ENCODE peak calls at places on chromosomes 11 and 22, in nine cellular contexts. One of them, this sample, is unnamed.

GRCh38 chr11:123431619-123432018 is 1.6 kb downstream of the GRAMD1B start:
- DNase-seq in foreskin keratinocyte: no peak
- DNase-seq in T-cell: no peak
- DNase-seq in A549: peak
- DNase-seq in lower lobe of right lung: no peak
- DNase-seq in stimulated activated CD4-positive, alpha-beta T cell treated with anti-CD3 and anti-CD28 coated beads, Interleukin-1b, Interleukin-23, amount 100 ng/mL, for 24 hours: no peak
- DNase-seq in CD8-positive, alpha-beta memory T cell: no peak
- DNase-seq in fibroblast of lung: no peak
- DNase-seq in astrocyte of the cerebellum: no peak
- DNase-seq in this sample: no peak

GRCh38 chr11:118792642-118793124 is 1.7 kb upstream of the DDX6 start:
- DNase-seq in CD8-positive, alpha-beta memory T cell: peak
- DNase-seq in astrocyte of the cerebellum: peak
- DNase-seq in T-cell: peak
- DNase-seq in lower lobe of right lung: peak
- DNase-seq in A549: peak
- DNase-seq in fibroblast of lung: peak
- DNase-seq in stimulated activated CD4-positive, alpha-beta T cell treated with anti-CD3 and anti-CD28 coated beads, Interleukin-1b, Interleukin-23, amount 100 ng/mL, for 24 hours: peak
- DNase-seq in foreskin keratinocyte: peak
- DNase-seq in this sample: peak

GRCh38 chr11:15818132-15818842 is 538.1 kb downstream of the SOX6 start:
- DNase-seq in T-cell: no peak
- DNase-seq in fibroblast of lung: peak
- DNase-seq in A549: no peak
- DNase-seq in CD8-positive, alpha-beta memory T cell: no peak
- DNase-seq in lower lobe of right lung: no peak
- DNase-seq in foreskin keratinocyte: no peak
- DNase-seq in stimulated activated CD4-positive, alpha-beta T cell treated with anti-CD3 and anti-CD28 coated beads, Interleukin-1b, Interleukin-23, amount 100 ng/mL, for 24 hours: no peak
- DNase-seq in astrocyte of the cerebellum: no peak
- DNase-seq in this sample: no peak

GRCh38 chr22:40202225-40202944 is 24.7 kb downstream of the TNRC6B start:
- DNase-seq in lower lobe of right lung: no peak
- DNase-seq in foreskin keratinocyte: no peak
- DNase-seq in stimulated activated CD4-positive, alpha-beta T cell treated with anti-CD3 and anti-CD28 coated beads, Interleukin-1b, Interleukin-23, amount 100 ng/mL, for 24 hours: no peak
- DNase-seq in A549: no peak
- DNase-seq in fibroblast of lung: no peak
- DNase-seq in astrocyte of the cerebellum: no peak
- DNase-seq in CD8-positive, alpha-beta memory T cell: no peak
- DNase-seq in T-cell: no peak
- DNase-seq in this sample: no peak

GRCh38 chr11:13781153-13781552 is 112.7 kb downstream of the FAR1 start:
- DNase-seq in fibroblast of lung: no peak
- DNase-seq in CD8-positive, alpha-beta memory T cell: no peak
- DNase-seq in astrocyte of the cerebellum: no peak
- DNase-seq in T-cell: no peak
- DNase-seq in lower lobe of right lung: no peak
- DNase-seq in stimulated activated CD4-positive, alpha-beta T cell treated with anti-CD3 and anti-CD28 coated beads, Interleukin-1b, Interleukin-23, amount 100 ng/mL, for 24 hours: no peak
- DNase-seq in A549: no peak
- DNase-seq in foreskin keratinocyte: peak
- DNase-seq in this sample: no peak

GRCh38 chr11:20639688-20640087 is 29.7 kb upstream of the NELL1 start:
- DNase-seq in stimulated activated CD4-positive, alpha-beta T cell treated with anti-CD3 and anti-CD28 coated beads, Interleukin-1b, Interleukin-23, amount 100 ng/mL, for 24 hours: no peak
- DNase-seq in astrocyte of the cerebellum: no peak
- DNase-seq in lower lobe of right lung: no peak
- DNase-seq in CD8-positive, alpha-beta memory T cell: no peak
- DNase-seq in foreskin keratinocyte: no peak
- DNase-seq in T-cell: no peak
- DNase-seq in fibroblast of lung: no peak
- DNase-seq in A549: no peak
- DNase-seq in this sample: no peak

GRCh38 chr11:87832216-87832615 is 343.0 kb downstream of the RAB38 start:
- DNase-seq in A549: no peak
- DNase-seq in T-cell: no peak
- DNase-seq in CD8-positive, alpha-beta memory T cell: no peak
- DNase-seq in fibroblast of lung: no peak
- DNase-seq in lower lobe of right lung: no peak
- DNase-seq in foreskin keratinocyte: no peak
- DNase-seq in astrocyte of the cerebellum: no peak
- DNase-seq in stimulated activated CD4-positive, alpha-beta T cell treated with anti-CD3 and anti-CD28 coated beads, Interleukin-1b, Interleukin-23, amount 100 ng/mL, for 24 hours: no peak
- DNase-seq in this sample: no peak

GRCh38 chr22:17774206-17774927 is at the start of gene BID:
- DNase-seq in A549: no peak
- DNase-seq in T-cell: peak
- DNase-seq in lower lobe of right lung: peak
- DNase-seq in CD8-positive, alpha-beta memory T cell: peak
- DNase-seq in stimulated activated CD4-positive, alpha-beta T cell treated with anti-CD3 and anti-CD28 coated beads, Interleukin-1b, Interleukin-23, amount 100 ng/mL, for 24 hours: no peak
- DNase-seq in fibroblast of lung: peak
- DNase-seq in astrocyte of the cerebellum: no peak
- DNase-seq in foreskin keratinocyte: no peak
- DNase-seq in this sample: no peak

GRCh38 chr11:73999581-74000306 is 9.1 kb downstream of the UCP3 start:
- DNase-seq in CD8-positive, alpha-beta memory T cell: no peak
- DNase-seq in lower lobe of right lung: no peak
- DNase-seq in astrocyte of the cerebellum: no peak
- DNase-seq in T-cell: no peak
- DNase-seq in foreskin keratinocyte: no peak
- DNase-seq in stimulated activated CD4-positive, alpha-beta T cell treated with anti-CD3 and anti-CD28 coated beads, Interleukin-1b, Interleukin-23, amount 100 ng/mL, for 24 hours: no peak
- DNase-seq in fibroblast of lung: no peak
- DNase-seq in A549: no peak
- DNase-seq in this sample: no peak

GRCh38 chr11:131690362-131690761 is 319.9 kb downstream of the NTM start:
- DNase-seq in CD8-positive, alpha-beta memory T cell: no peak
- DNase-seq in T-cell: no peak
- DNase-seq in A549: no peak
- DNase-seq in foreskin keratinocyte: no peak
- DNase-seq in fibroblast of lung: no peak
- DNase-seq in lower lobe of right lung: no peak
- DNase-seq in stimulated activated CD4-positive, alpha-beta T cell treated with anti-CD3 and anti-CD28 coated beads, Interleukin-1b, Interleukin-23, amount 100 ng/mL, for 24 hours: no peak
- DNase-seq in astrocyte of the cerebellum: no peak
- DNase-seq in this sample: no peak

GRCh38 chr11:116457336-116458007 is 315.3 kb downstream of the BUD13 start:
- DNase-seq in astrocyte of the cerebellum: no peak
- DNase-seq in A549: no peak
- DNase-seq in CD8-positive, alpha-beta memory T cell: no peak
- DNase-seq in stimulated activated CD4-positive, alpha-beta T cell treated with anti-CD3 and anti-CD28 coated beads, Interleukin-1b, Interleukin-23, amount 100 ng/mL, for 24 hours: no peak
- DNase-seq in fibroblast of lung: no peak
- DNase-seq in T-cell: no peak
- DNase-seq in lower lobe of right lung: no peak
- DNase-seq in foreskin keratinocyte: no peak
- DNase-seq in this sample: no peak

GRCh38 chr11:4626207-4627105 is 10.8 kb upstream of the OR51D1 start:
- DNase-seq in lower lobe of right lung: no peak
- DNase-seq in CD8-positive, alpha-beta memory T cell: peak
- DNase-seq in T-cell: peak
- DNase-seq in foreskin keratinocyte: peak
- DNase-seq in astrocyte of the cerebellum: peak
- DNase-seq in A549: peak
- DNase-seq in stimulated activated CD4-positive, alpha-beta T cell treated with anti-CD3 and anti-CD28 coated beads, Interleukin-1b, Interleukin-23, amount 100 ng/mL, for 24 hours: peak
- DNase-seq in fibroblast of lung: peak
- DNase-seq in this sample: no peak

GRCh38 chr11:72755794-72756285 is 3.6 kb upstream of the ARAP1 start:
- DNase-seq in astrocyte of the cerebellum: no peak
- DNase-seq in fibroblast of lung: no peak
- DNase-seq in stimulated activated CD4-positive, alpha-beta T cell treated with anti-CD3 and anti-CD28 coated beads, Interleukin-1b, Interleukin-23, amount 100 ng/mL, for 24 hours: no peak
- DNase-seq in CD8-positive, alpha-beta memory T cell: no peak
- DNase-seq in T-cell: no peak
- DNase-seq in lower lobe of right lung: no peak
- DNase-seq in A549: no peak
- DNase-seq in foreskin keratinocyte: no peak
- DNase-seq in this sample: no peak

GRCh38 chr11:103338621-103339484 is 229.6 kb downstream of the DYNC2H1 start:
- DNase-seq in foreskin keratinocyte: no peak
- DNase-seq in CD8-positive, alpha-beta memory T cell: no peak
- DNase-seq in A549: no peak
- DNase-seq in fibroblast of lung: peak
- DNase-seq in T-cell: no peak
- DNase-seq in astrocyte of the cerebellum: no peak
- DNase-seq in lower lobe of right lung: no peak
- DNase-seq in stimulated activated CD4-positive, alpha-beta T cell treated with anti-CD3 and anti-CD28 coated beads, Interleukin-1b, Interleukin-23, amount 100 ng/mL, for 24 hours: no peak
- DNase-seq in this sample: no peak

GRCh38 chr11:32173435-32173834 is 82.6 kb downstream of the RCN1 start:
- DNase-seq in fibroblast of lung: peak
- DNase-seq in foreskin keratinocyte: no peak
- DNase-seq in T-cell: no peak
- DNase-seq in A549: peak
- DNase-seq in stimulated activated CD4-positive, alpha-beta T cell treated with anti-CD3 and anti-CD28 coated beads, Interleukin-1b, Interleukin-23, amount 100 ng/mL, for 24 hours: peak
- DNase-seq in CD8-positive, alpha-beta memory T cell: no peak
- DNase-seq in lower lobe of right lung: peak
- DNase-seq in astrocyte of the cerebellum: peak
- DNase-seq in this sample: peak

GRCh38 chr11:59208956-59209355 is 3.8 kb downstream of the MPEG1 start:
- DNase-seq in CD8-positive, alpha-beta memory T cell: no peak
- DNase-seq in foreskin keratinocyte: no peak
- DNase-seq in A549: no peak
- DNase-seq in fibroblast of lung: peak
- DNase-seq in lower lobe of right lung: no peak
- DNase-seq in astrocyte of the cerebellum: no peak
- DNase-seq in T-cell: no peak
- DNase-seq in stimulated activated CD4-positive, alpha-beta T cell treated with anti-CD3 and anti-CD28 coated beads, Interleukin-1b, Interleukin-23, amount 100 ng/mL, for 24 hours: no peak
- DNase-seq in this sample: no peak

GRCh38 chr11:113729456-113729855 is 23.3 kb upstream of the TMPRSS5 start:
- DNase-seq in foreskin keratinocyte: peak
- DNase-seq in lower lobe of right lung: no peak
- DNase-seq in CD8-positive, alpha-beta memory T cell: no peak
- DNase-seq in T-cell: no peak
- DNase-seq in stimulated activated CD4-positive, alpha-beta T cell treated with anti-CD3 and anti-CD28 coated beads, Interleukin-1b, Interleukin-23, amount 100 ng/mL, for 24 hours: no peak
- DNase-seq in astrocyte of the cerebellum: no peak
- DNase-seq in A549: no peak
- DNase-seq in fibroblast of lung: no peak
- DNase-seq in this sample: no peak

GRCh38 chr22:42819412-42820069 is 37.5 kb downstream of the ARFGAP3 start:
- DNase-seq in foreskin keratinocyte: no peak
- DNase-seq in T-cell: no peak
- DNase-seq in astrocyte of the cerebellum: no peak
- DNase-seq in stimulated activated CD4-positive, alpha-beta T cell treated with anti-CD3 and anti-CD28 coated beads, Interleukin-1b, Interleukin-23, amount 100 ng/mL, for 24 hours: no peak
- DNase-seq in CD8-positive, alpha-beta memory T cell: no peak
- DNase-seq in A549: no peak
- DNase-seq in fibroblast of lung: no peak
- DNase-seq in lower lobe of right lung: no peak
- DNase-seq in this sample: no peak

GRCh38 chr22:19596680-19597398 is 72.6 kb upstream of the CLDN5 start:
- DNase-seq in foreskin keratinocyte: no peak
- DNase-seq in lower lobe of right lung: no peak
- DNase-seq in CD8-positive, alpha-beta memory T cell: no peak
- DNase-seq in A549: no peak
- DNase-seq in astrocyte of the cerebellum: no peak
- DNase-seq in stimulated activated CD4-positive, alpha-beta T cell treated with anti-CD3 and anti-CD28 coated beads, Interleukin-1b, Interleukin-23, amount 100 ng/mL, for 24 hours: no peak
- DNase-seq in T-cell: no peak
- DNase-seq in fibroblast of lung: no peak
- DNase-seq in this sample: no peak

GRCh38 chr11:77776455-77776854 is 44.1 kb downstream of the RSF1 start:
- DNase-seq in CD8-positive, alpha-beta memory T cell: no peak
- DNase-seq in A549: no peak
- DNase-seq in fibroblast of lung: no peak
- DNase-seq in T-cell: no peak
- DNase-seq in foreskin keratinocyte: no peak
- DNase-seq in astrocyte of the cerebellum: no peak
- DNase-seq in lower lobe of right lung: no peak
- DNase-seq in stimulated activated CD4-positive, alpha-beta T cell treated with anti-CD3 and anti-CD28 coated beads, Interleukin-1b, Interleukin-23, amount 100 ng/mL, for 24 hours: no peak
- DNase-seq in this sample: no peak

GRCh38 chr11:125923012-125923579 is 18.8 kb downstream of the DDX25 start:
- DNase-seq in CD8-positive, alpha-beta memory T cell: no peak
- DNase-seq in lower lobe of right lung: no peak
- DNase-seq in fibroblast of lung: peak
- DNase-seq in astrocyte of the cerebellum: peak
- DNase-seq in foreskin keratinocyte: peak
- DNase-seq in stimulated activated CD4-positive, alpha-beta T cell treated with anti-CD3 and anti-CD28 coated beads, Interleukin-1b, Interleukin-23, amount 100 ng/mL, for 24 hours: peak
- DNase-seq in T-cell: peak
- DNase-seq in A549: peak
- DNase-seq in this sample: no peak

GRCh38 chr22:19891350-19892248 is 36.9 kb upstream of the GNB1L start:
- DNase-seq in CD8-positive, alpha-beta memory T cell: peak
- DNase-seq in fibroblast of lung: peak
- DNase-seq in stimulated activated CD4-positive, alpha-beta T cell treated with anti-CD3 and anti-CD28 coated beads, Interleukin-1b, Interleukin-23, amount 100 ng/mL, for 24 hours: peak
- DNase-seq in astrocyte of the cerebellum: peak
- DNase-seq in T-cell: peak
- DNase-seq in lower lobe of right lung: no peak
- DNase-seq in A549: no peak
- DNase-seq in foreskin keratinocyte: peak
- DNase-seq in this sample: peak

GRCh38 chr22:23272834-23273233 is 92.5 kb downstream of the BCR start:
- DNase-seq in stimulated activated CD4-positive, alpha-beta T cell treated with anti-CD3 and anti-CD28 coated beads, Interleukin-1b, Interleukin-23, amount 100 ng/mL, for 24 hours: no peak
- DNase-seq in T-cell: no peak
- DNase-seq in astrocyte of the cerebellum: no peak
- DNase-seq in lower lobe of right lung: no peak
- DNase-seq in A549: no peak
- DNase-seq in fibroblast of lung: no peak
- DNase-seq in CD8-positive, alpha-beta memory T cell: no peak
- DNase-seq in foreskin keratinocyte: no peak
- DNase-seq in this sample: no peak

GRCh38 chr22:45970709-45971388 is 6.1 kb downstream of the WNT7B start:
- DNase-seq in stimulated activated CD4-positive, alpha-beta T cell treated with anti-CD3 and anti-CD28 coated beads, Interleukin-1b, Interleukin-23, amount 100 ng/mL, for 24 hours: no peak
- DNase-seq in astrocyte of the cerebellum: no peak
- DNase-seq in T-cell: no peak
- DNase-seq in lower lobe of right lung: no peak
- DNase-seq in foreskin keratinocyte: no peak
- DNase-seq in fibroblast of lung: peak
- DNase-seq in A549: no peak
- DNase-seq in CD8-positive, alpha-beta memory T cell: no peak
- DNase-seq in this sample: no peak

GRCh38 chr22:37549704-37550059 is 10.6 kb upstream of the CDC42EP1 start:
- DNase-seq in A549: no peak
- DNase-seq in foreskin keratinocyte: no peak
- DNase-seq in fibroblast of lung: peak
- DNase-seq in stimulated activated CD4-positive, alpha-beta T cell treated with anti-CD3 and anti-CD28 coated beads, Interleukin-1b, Interleukin-23, amount 100 ng/mL, for 24 hours: no peak
- DNase-seq in lower lobe of right lung: peak
- DNase-seq in T-cell: no peak
- DNase-seq in CD8-positive, alpha-beta memory T cell: no peak
- DNase-seq in astrocyte of the cerebellum: no peak
- DNase-seq in this sample: no peak

GRCh38 chr11:73227571-73228211 is 9.6 kb downstream of the P2RY2 start:
- DNase-seq in A549: no peak
- DNase-seq in foreskin keratinocyte: peak
- DNase-seq in T-cell: no peak
- DNase-seq in stimulated activated CD4-positive, alpha-beta T cell treated with anti-CD3 and anti-CD28 coated beads, Interleukin-1b, Interleukin-23, amount 100 ng/mL, for 24 hours: no peak
- DNase-seq in lower lobe of right lung: peak
- DNase-seq in CD8-positive, alpha-beta memory T cell: no peak
- DNase-seq in astrocyte of the cerebellum: no peak
- DNase-seq in fibroblast of lung: no peak
- DNase-seq in this sample: no peak

GRCh38 chr11:108751444-108751843 is 86.6 kb downstream of the DDX10 start:
- DNase-seq in fibroblast of lung: no peak
- DNase-seq in T-cell: no peak
- DNase-seq in foreskin keratinocyte: no peak
- DNase-seq in astrocyte of the cerebellum: no peak
- DNase-seq in stimulated activated CD4-positive, alpha-beta T cell treated with anti-CD3 and anti-CD28 coated beads, Interleukin-1b, Interleukin-23, amount 100 ng/mL, for 24 hours: no peak
- DNase-seq in A549: no peak
- DNase-seq in CD8-positive, alpha-beta memory T cell: no peak
- DNase-seq in lower lobe of right lung: no peak
- DNase-seq in this sample: no peak

GRCh38 chr11:72670041-72670440 is 4.2 kb downstream of the PDE2A start:
- DNase-seq in foreskin keratinocyte: no peak
- DNase-seq in A549: no peak
- DNase-seq in stimulated activated CD4-positive, alpha-beta T cell treated with anti-CD3 and anti-CD28 coated beads, Interleukin-1b, Interleukin-23, amount 100 ng/mL, for 24 hours: no peak
- DNase-seq in T-cell: no peak
- DNase-seq in lower lobe of right lung: no peak
- DNase-seq in fibroblast of lung: no peak
- DNase-seq in astrocyte of the cerebellum: no peak
- DNase-seq in CD8-positive, alpha-beta memory T cell: no peak
- DNase-seq in this sample: no peak

GRCh38 chr11:72217856-72218745 is 1.5 kb downstream of the FOLR2 start:
- DNase-seq in fibroblast of lung: no peak
- DNase-seq in stimulated activated CD4-positive, alpha-beta T cell treated with anti-CD3 and anti-CD28 coated beads, Interleukin-1b, Interleukin-23, amount 100 ng/mL, for 24 hours: no peak
- DNase-seq in astrocyte of the cerebellum: no peak
- DNase-seq in A549: no peak
- DNase-seq in lower lobe of right lung: no peak
- DNase-seq in foreskin keratinocyte: no peak
- DNase-seq in CD8-positive, alpha-beta memory T cell: no peak
- DNase-seq in T-cell: no peak
- DNase-seq in this sample: no peak

GRCh38 chr11:62419560-62420342 is 918 bp downstream of the SCGB1A1 start:
- DNase-seq in foreskin keratinocyte: no peak
- DNase-seq in astrocyte of the cerebellum: no peak
- DNase-seq in fibroblast of lung: no peak
- DNase-seq in stimulated activated CD4-positive, alpha-beta T cell treated with anti-CD3 and anti-CD28 coated beads, Interleukin-1b, Interleukin-23, amount 100 ng/mL, for 24 hours: no peak
- DNase-seq in lower lobe of right lung: no peak
- DNase-seq in A549: no peak
- DNase-seq in T-cell: no peak
- DNase-seq in CD8-positive, alpha-beta memory T cell: no peak
- DNase-seq in this sample: no peak

GRCh38 chr11:129960216-129961214 is 42.1 kb downstream of the PRDM10 start:
- DNase-seq in foreskin keratinocyte: peak
- DNase-seq in A549: peak
- DNase-seq in lower lobe of right lung: no peak
- DNase-seq in CD8-positive, alpha-beta memory T cell: no peak
- DNase-seq in stimulated activated CD4-positive, alpha-beta T cell treated with anti-CD3 and anti-CD28 coated beads, Interleukin-1b, Interleukin-23, amount 100 ng/mL, for 24 hours: no peak
- DNase-seq in fibroblast of lung: peak
- DNase-seq in astrocyte of the cerebellum: peak
- DNase-seq in T-cell: no peak
- DNase-seq in this sample: no peak